ENCODE peak calls at places on chromosomes 5 and 9, in six cellular contexts. P is RWPE1, C is BJ, V is IMR-90, D is PC-3, L is mammary epithelial cell. K is an unnamed sample.

GRCh38 chr5:166581827-166582226 is 1709.6 kb upstream of the WWC1 start:
- DNase-seq in D (no peak), L (peak), V (no peak), P (peak), C (no peak), K (no peak)

GRCh38 chr5:108345541-108346171 is 36.2 kb downstream of the FBXL17 start:
- DNase-seq in V (peak), D (peak), P (peak), C (no peak), L (peak), K (no peak)

GRCh38 chr5:174448662-174449061 is 275.7 kb upstream of the MSX2 start:
- DNase-seq in L (no peak), C (no peak), D (no peak), V (peak), P (peak), K (no peak)

GRCh38 chr5:149441194-149441753 is 62.2 kb upstream of the IL17B start:
- DNase-seq in L (no peak), C (no peak), D (no peak), V (no peak), P (no peak), K (no peak)

GRCh38 chr9:97057651-97058050 is 18.7 kb upstream of the CTSV start:
- DNase-seq in L (no peak), V (no peak), C (no peak), D (no peak), P (no peak), K (no peak)

GRCh38 chr9:122095010-122095767 is 2.1 kb upstream of the TTLL11 start:
- DNase-seq in P (peak), V (peak), L (peak), C (no peak), D (peak), K (no peak)

GRCh38 chr9:10479172-10479571 is 133.6 kb downstream of the PTPRD start:
- DNase-seq in D (peak), P (peak), V (no peak), C (no peak), L (no peak), K (no peak)

GRCh38 chr5:142397178-142397577 is 72.4 kb upstream of the SPRY4 start:
- DNase-seq in P (no peak), V (no peak), L (no peak), D (no peak), C (no peak), K (no peak)

GRCh38 chr5:76372320-76373054 is 30.6 kb upstream of the IQGAP2 start:
- DNase-seq in P (peak), D (peak), C (peak), L (peak), V (peak), K (no peak)

GRCh38 chr5:74257645-74258328 is 382.7 kb downstream of the ENC1 start:
- DNase-seq in C (no peak), L (no peak), V (peak), D (peak), P (no peak), K (no peak)

GRCh38 chr5:78505860-78506259 is 142.7 kb downstream of the LHFPL2 start:
- DNase-seq in L (no peak), V (no peak), C (no peak), D (no peak), P (no peak), K (no peak)

GRCh38 chr9:127200106-127200862 is 64.3 kb upstream of the GARNL3 start:
- DNase-seq in P (no peak), D (no peak), C (no peak), L (no peak), V (no peak), K (no peak)

GRCh38 chr5:191036-191948 is at the start of gene LRRC14B:
- DNase-seq in D (no peak), L (no peak), P (no peak), C (no peak), V (no peak), K (no peak)

GRCh38 chr9:96232539-96233241 is 69.3 kb downstream of the HSD17B3 start:
- DNase-seq in D (peak), C (no peak), V (peak), L (peak), P (peak), K (peak)

GRCh38 chr9:136880651-136881050 is 5.7 kb upstream of the TRAF2 start:
- DNase-seq in P (no peak), V (no peak), L (no peak), C (no peak), D (no peak), K (no peak)

GRCh38 chr9:19690128-19690527 is 98.7 kb downstream of the SLC24A2 start:
- DNase-seq in V (peak), C (no peak), L (peak), P (peak), D (no peak), K (no peak)

GRCh38 chr5:111572561-111572960 is 60.2 kb upstream of the STARD4 start:
- DNase-seq in V (no peak), P (no peak), D (no peak), L (no peak), C (no peak), K (no peak)

GRCh38 chr5:59795141-59795540 is 98.4 kb downstream of the PDE4D start:
- DNase-seq in V (no peak), C (no peak), L (no peak), P (no peak), D (no peak), K (no peak)

GRCh38 chr9:90099262-90099982 is 494.6 kb downstream of the GADD45G start:
- DNase-seq in V (peak), L (peak), D (peak), C (no peak), P (no peak), K (no peak)

GRCh38 chr5:107352576-107352975 is 318.2 kb downstream of the EFNA5 start:
- DNase-seq in P (no peak), C (no peak), V (no peak), L (no peak), D (no peak), K (no peak)

GRCh38 chr5:143066556-143067281 is 296.5 kb downstream of the ARHGAP26 start:
- DNase-seq in D (no peak), P (no peak), C (no peak), V (no peak), L (no peak), K (no peak)

GRCh38 chr5:90866333-90866732 is 307.7 kb downstream of the ADGRV1 start:
- DNase-seq in V (peak), D (peak), L (no peak), C (no peak), P (peak), K (no peak)

GRCh38 chr5:168747987-168748777 is 169.0 kb upstream of the PANK3 start:
- DNase-seq in D (peak), P (peak), C (no peak), V (no peak), L (peak), K (peak)

GRCh38 chr9:137385061-137385655 is 37.8 kb downstream of the EXD3 start:
- DNase-seq in D (no peak), C (no peak), V (no peak), P (no peak), L (no peak), K (no peak)

GRCh38 chr5:62093981-62094380 is 212.0 kb upstream of the KIF2A start:
- DNase-seq in L (no peak), P (peak), D (peak), V (peak), C (no peak), K (no peak)

GRCh38 chr9:2709645-2710101 is 7.6 kb upstream of the KCNV2 start:
- DNase-seq in D (no peak), V (no peak), P (no peak), L (no peak), C (no peak), K (no peak)

GRCh38 chr9:107242073-107243063 is 40.7 kb upstream of the RAD23B start:
- DNase-seq in C (no peak), D (peak), P (no peak), L (peak), V (peak), K (no peak)

GRCh38 chr9:113143432-113144227 is 7.2 kb upstream of the SLC31A2 start:
- DNase-seq in V (no peak), D (no peak), P (no peak), L (no peak), C (no peak), K (no peak)

GRCh38 chr5:179907570-179908324 is at the start of gene TBC1D9B:
- DNase-seq in P (peak), L (peak), D (peak), C (no peak), V (peak), K (peak)

GRCh38 chr5:133565993-133566392 is 46.3 kb downstream of the FSTL4 start:
- DNase-seq in C (no peak), L (peak), P (peak), V (peak), D (peak), K (no peak)

GRCh38 chr5:173479711-173480110 is 136.7 kb downstream of the BOD1 start:
- DNase-seq in P (no peak), C (no peak), D (no peak), V (peak), L (no peak), K (no peak)

GRCh38 chr5:89449392-89450148 is 566.6 kb upstream of the MEF2C start:
- DNase-seq in V (no peak), L (no peak), P (no peak), D (no peak), C (no peak), K (no peak)

GRCh38 chr9:91403665-91404543 is 19.7 kb downstream of the NFIL3 start:
- DNase-seq in D (no peak), C (no peak), P (no peak), V (no peak), L (no peak), K (no peak)

GRCh38 chr5:8399471-8399870 is 530.5 kb downstream of the MTRR start:
- DNase-seq in L (no peak), D (no peak), P (no peak), C (no peak), V (no peak), K (no peak)

GRCh38 chr5:149437369-149438040 is 58.4 kb upstream of the IL17B start:
- DNase-seq in D (peak), P (no peak), V (no peak), C (no peak), L (no peak), K (no peak)

GRCh38 chr5:166166071-166166470 is 2125.4 kb upstream of the WWC1 start:
- DNase-seq in C (no peak), L (no peak), P (no peak), V (no peak), D (no peak), K (no peak)

GRCh38 chr9:110579763-110580255 is 268 bp upstream of the SVEP1 start:
- DNase-seq in V (peak), P (peak), D (no peak), L (peak), C (peak), K (no peak)

GRCh38 chr9:89826186-89826585 is 221.4 kb downstream of the GADD45G start:
- DNase-seq in D (no peak), L (no peak), C (no peak), P (no peak), V (no peak), K (no peak)

GRCh38 chr9:77156646-77157371 is 20.5 kb upstream of the VPS13A start:
- DNase-seq in L (no peak), P (no peak), C (no peak), V (no peak), D (no peak), K (no peak)
- TF ChIP-seq CTCF in L (no peak), P (no peak), C (no peak), V (no peak), D (no peak), K (no peak)

GRCh38 chr9:34546102-34546833 is 23.5 kb upstream of the ENHO start:
- DNase-seq in V (no peak), C (no peak), P (no peak), D (no peak), L (no peak), K (no peak)

GRCh38 chr9:34547960-34548603 is 25.3 kb upstream of the ENHO start:
- DNase-seq in D (no peak), L (peak), P (peak), C (no peak), V (peak), K (peak)

GRCh38 chr9:34549407-34549732 is 26.6 kb upstream of the ENHO start:
- DNase-seq in V (no peak), P (no peak), L (no peak), C (no peak), D (no peak), K (no peak)

GRCh38 chr9:34545497-34545896 is 22.7 kb upstream of the ENHO start:
- DNase-seq in C (no peak), V (no peak), P (no peak), L (no peak), D (no peak), K (no peak)

DNA sequence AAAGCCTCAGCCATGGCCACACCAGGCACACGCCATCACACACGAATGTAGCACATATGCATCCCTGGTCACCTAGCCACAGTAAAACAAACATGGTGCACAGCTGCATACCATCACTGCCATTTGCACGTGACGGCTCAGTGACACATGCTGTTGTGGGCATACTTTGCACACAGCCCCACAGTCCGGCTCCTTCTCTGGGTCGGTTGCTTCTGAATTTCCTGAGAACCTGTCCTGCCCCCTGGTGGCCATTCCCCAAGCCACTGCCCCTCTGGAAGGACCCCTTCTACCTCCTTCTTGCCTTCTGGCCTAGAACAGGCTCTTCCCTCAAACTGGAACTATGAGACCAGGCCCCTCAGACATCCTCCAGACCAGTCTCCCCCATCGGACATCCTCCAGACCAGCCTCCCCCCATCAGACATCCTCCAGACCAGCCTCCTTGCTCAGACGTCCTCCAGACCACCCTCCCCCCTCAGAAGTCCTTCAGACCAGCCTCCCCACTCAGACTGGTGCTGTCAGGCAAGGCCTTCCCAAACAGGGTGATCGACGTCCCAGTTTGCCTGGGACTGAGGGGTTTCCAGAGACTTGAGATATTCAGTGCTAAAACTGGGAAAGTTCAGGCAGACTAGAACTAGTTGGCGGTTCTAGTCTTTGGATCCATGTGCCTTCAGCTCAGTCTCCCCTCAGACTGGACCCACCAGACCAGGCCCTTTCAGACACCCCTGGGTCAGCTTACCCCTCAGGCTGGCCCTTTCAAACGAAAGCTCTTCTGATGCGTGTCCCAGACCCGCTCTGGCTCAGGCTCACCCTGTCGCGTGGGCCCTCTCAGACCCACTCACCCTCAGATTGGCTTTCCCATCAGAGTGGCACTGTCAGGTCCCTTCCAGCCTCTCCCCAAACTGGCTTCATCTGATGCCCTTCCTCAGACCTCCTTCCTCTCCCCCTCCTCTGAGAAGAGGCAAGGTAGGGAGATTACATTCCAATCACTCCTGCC is 24.3 kb upstream of the ENHO start:
- DNase-seq in C (no peak), D (peak), V (peak), L (peak), P (peak), K (no peak)
- TF ChIP-seq CTCF in C (peak), D (peak), V (peak), L (peak), P (peak), K (peak)

GRCh38 chr5:134603059-134603458 is 29.6 kb downstream of the SAR1B start:
- DNase-seq in D (peak), V (peak), L (peak), C (no peak), P (peak), K (no peak)
- TF ChIP-seq CTCF in D (no peak), V (no peak), L (no peak), C (no peak), P (no peak), K (no peak)

GRCh38 chr5:132204736-132205135 is 22.9 kb downstream of the P4HA2 start:
- DNase-seq in D (no peak), P (no peak), L (no peak), C (no peak), V (no peak), K (no peak)

GRCh38 chr5:132204330-132204729 is 23.3 kb downstream of the P4HA2 start:
- DNase-seq in C (no peak), L (no peak), V (no peak), P (no peak), D (no peak), K (no peak)

GRCh38 chr5:132202711-132203463 is 24.8 kb downstream of the P4HA2 start:
- DNase-seq in P (no peak), C (no peak), V (peak), D (no peak), L (no peak), K (no peak)

GRCh38 chr5:132203916-132204315 is 23.7 kb downstream of the P4HA2 start:
- DNase-seq in V (no peak), D (no peak), C (no peak), P (no peak), L (no peak), K (no peak)

GRCh38 chr5:132203464-132203818 is 24.2 kb downstream of the P4HA2 start:
- DNase-seq in P (no peak), D (no peak), C (no peak), V (peak), L (no peak), K (no peak)
- TF ChIP-seq CTCF in P (no peak), D (no peak), C (no peak), V (no peak), L (no peak), K (no peak)

GRCh38 chr9:79571309-79572031 is at the start of gene TLE4:
- DNase-seq in C (peak), L (peak), D (peak), P (peak), V (peak), K (peak)
- TF ChIP-seq CTCF in C (no peak), L (no peak), D (no peak), P (no peak), V (no peak), K (no peak)

GRCh38 chr5:116271432-116271831 is 186.6 kb downstream of the COMMD10 start:
- DNase-seq in D (peak), P (no peak), C (no peak), L (peak), V (peak), K (no peak)
- TF ChIP-seq CTCF in D (no peak), P (no peak), C (no peak), L (no peak), V (no peak), K (no peak)

DNA sequence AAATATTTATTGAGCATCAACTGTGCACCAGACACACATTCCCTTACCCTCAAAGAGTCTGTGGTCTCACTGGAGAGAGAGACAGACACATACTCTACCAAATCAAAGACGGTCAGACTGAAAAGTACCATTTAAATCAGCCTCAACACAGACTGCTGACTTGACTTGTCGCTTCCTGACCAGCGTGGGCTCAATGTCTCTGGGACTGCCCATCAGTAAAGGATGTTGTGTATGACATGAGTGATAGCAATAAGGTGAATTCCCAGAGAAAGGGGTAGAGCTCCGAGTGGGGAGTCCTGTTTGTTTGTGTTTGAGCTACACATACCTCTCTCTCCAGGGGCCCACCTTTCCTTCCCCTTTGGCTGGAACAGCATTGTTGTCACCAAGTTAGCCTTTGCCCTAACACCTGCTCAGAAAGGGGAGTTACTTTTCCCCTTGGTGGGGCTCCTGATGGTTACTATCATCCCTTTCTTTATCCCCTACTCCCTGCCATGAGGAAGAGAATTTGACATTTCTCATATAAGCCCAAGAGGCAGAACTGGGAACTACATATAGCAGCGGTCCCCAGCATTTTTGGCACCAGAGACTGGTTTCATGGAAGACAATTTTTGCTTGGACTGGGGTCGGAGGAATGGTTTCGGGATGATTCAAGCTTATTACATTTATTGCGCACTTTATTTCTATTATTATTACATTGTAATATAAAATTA is 33.9 kb downstream of the NR4A3 start:
- DNase-seq in C (no peak), V (no peak), P (no peak), L (no peak), D (no peak), K (no peak)
- TF ChIP-seq CTCF in C (no peak), V (no peak), P (no peak), L (peak), D (no peak), K (no peak)

DNA sequence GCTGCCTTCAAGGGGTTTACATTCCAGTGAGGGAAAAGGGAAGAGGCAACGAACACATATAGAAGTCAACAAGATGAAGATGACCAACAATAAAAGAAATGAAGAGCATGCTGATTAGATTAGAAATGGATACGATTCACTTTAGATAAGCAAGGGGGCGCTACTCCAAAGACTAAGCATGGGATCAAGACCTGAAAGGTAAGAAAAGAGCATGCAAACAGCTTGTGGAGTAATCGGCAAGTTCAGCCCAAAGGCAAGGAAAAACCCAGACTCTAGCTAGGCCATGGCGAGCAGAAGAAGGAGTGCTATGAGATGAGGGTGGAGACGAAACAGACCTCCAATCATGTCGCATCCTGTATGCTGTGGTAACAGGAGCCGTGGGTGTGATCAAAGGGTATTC is 124.4 kb downstream of the FANCC start:
- DNase-seq in P (no peak), L (no peak), C (no peak), D (no peak), V (no peak), K (no peak)
- TF ChIP-seq CTCF in P (no peak), L (peak), C (no peak), D (peak), V (no peak), K (no peak)

K was measured in D721Med.